ENCODE peak calls at places on chromosomes 11 and 22, in six cellular contexts. O is neuronal stem cell, D is mesenchymal stem cell, I is IMR-90, C is H1, H is trophoblast cell. M is an unnamed sample.
A peak's percentile ranks its signal among the peaks of the same experiment; 100 is the strongest.

GRCh38 chr22:27801197-27801615 is 350 bp downstream of the MN1 start:
- DNase-seq in O (peak; percentile 57), D (peak; percentile 58), I (peak; percentile 41), C (peak; percentile 81), H (no peak), M (peak; percentile 61)

GRCh38 chr11:122393209-122393850 is 262.2 kb upstream of the UBASH3B start:
- DNase-seq in O (no peak), D (no peak), I (no peak), C (no peak), H (no peak), M (no peak)

GRCh38 chr11:77823775-77824174 is 2.8 kb downstream of the AAMDC start:
- DNase-seq in O (no peak), D (peak; percentile 68), I (peak; percentile 52), C (no peak), H (no peak), M (no peak)

GRCh38 chr22:28426346-28427132 is 253.1 kb downstream of the TTC28 start:
- DNase-seq in O (no peak), D (no peak), I (peak; percentile 52), C (no peak), H (peak; percentile 14), M (no peak)

GRCh38 chr11:129861702-129862107 is 33.7 kb downstream of the NFRKB start:
- DNase-seq in O (peak; percentile 66), D (peak; percentile 86), I (peak; percentile 96), C (no peak), H (peak; percentile 97), M (peak; percentile 67)

GRCh38 chr22:44659140-44659539 is 42.9 kb upstream of the PRR5 start:
- DNase-seq in O (no peak), D (no peak), I (no peak), C (no peak), H (no peak), M (peak; percentile 27)

GRCh38 chr11:15770798-15771414 is 585.4 kb downstream of the SOX6 start:
- DNase-seq in O (peak; percentile 51), D (peak; percentile 41), I (peak; percentile 52), C (peak; percentile 84), H (peak; percentile 23), M (peak; percentile 68)

GRCh38 chr11:119607726-119608125 is 121.3 kb downstream of the NECTIN1 start:
- DNase-seq in O (no peak), D (no peak), I (no peak), C (no peak), H (no peak), M (no peak)

GRCh38 chr22:23058481-23059336 is 11.6 kb upstream of the GNAZ start:
- DNase-seq in O (no peak), D (no peak), I (no peak), C (no peak), H (no peak), M (peak; percentile 15)

GRCh38 chr11:19954899-19955298 is 205.4 kb downstream of the DBX1 start:
- DNase-seq in O (no peak), D (no peak), I (no peak), C (no peak), H (no peak), M (no peak)

GRCh38 chr22:37827056-37827455 is 3.9 kb downstream of the GALR3 start:
- DNase-seq in O (no peak), D (no peak), I (no peak), C (no peak), H (no peak), M (no peak)

GRCh38 chr11:86592659-86593451 is 79.6 kb downstream of the ME3 start:
- DNase-seq in O (no peak), D (peak; percentile 89), I (peak; percentile 87), C (no peak), H (peak; percentile 68), M (no peak)

GRCh38 chr11:587978-588380 is 11.7 kb downstream of the PHRF1 start:
- DNase-seq in O (no peak), D (peak; percentile 96), I (peak; percentile 58), C (no peak), H (peak; percentile 84), M (no peak)

GRCh38 chr11:117117681-117118080 is 19.5 kb upstream of the SIK3 start:
- DNase-seq in O (no peak), D (no peak), I (no peak), C (no peak), H (no peak), M (no peak)

GRCh38 chr11:117188620-117189081 is 10.1 kb downstream of the SIDT2 start:
- DNase-seq in O (no peak), D (no peak), I (no peak), C (no peak), H (no peak), M (no peak)

GRCh38 chr11:70398834-70399680 is 728 bp downstream of the CTTN start:
- DNase-seq in O (no peak), D (no peak), I (no peak), C (no peak), H (peak; percentile 53), M (no peak)

GRCh38 chr11:78063440-78064181 is at the start of gene THRSP:
- DNase-seq in O (no peak), D (no peak), I (no peak), C (no peak), H (no peak), M (no peak)

GRCh38 chr11:1750840-1751520 is 585 bp upstream of the IFITM10 start:
- DNase-seq in O (no peak), D (peak; percentile 30), I (no peak), C (no peak), H (no peak), M (no peak)

GRCh38 chr11:68978931-68979591 is 1.7 kb downstream of the MRGPRD start:
- DNase-seq in O (no peak), D (no peak), I (no peak), C (no peak), H (no peak), M (peak; percentile 23)

GRCh38 chr11:1073261-1073724 is 1.4 kb upstream of the MUC2 start:
- DNase-seq in O (no peak), D (no peak), I (peak; percentile 46), C (peak; percentile 41), H (no peak), M (no peak)

GRCh38 chr11:102807921-102808320 is 10.0 kb upstream of the MMP1 start:
- DNase-seq in O (no peak), D (peak; percentile 31), I (peak; percentile 19), C (peak; percentile 79), H (peak; percentile 13), M (peak; percentile 95)

GRCh38 chr11:77065878-77066228 is 918 bp upstream of the CAPN5 start:
- DNase-seq in O (peak; percentile 17), D (peak; percentile 80), I (peak; percentile 59), C (no peak), H (no peak), M (peak; percentile 43)

GRCh38 chr11:35717520-35717919 is 54.9 kb downstream of the TRIM44 start:
- DNase-seq in O (no peak), D (no peak), I (no peak), C (no peak), H (no peak), M (no peak)

GRCh38 chr11:74276581-74276980 is 34.9 kb downstream of the P4HA3 start:
- DNase-seq in O (no peak), D (peak; percentile 44), I (peak; percentile 76), C (no peak), H (peak; percentile 27), M (no peak)

GRCh38 chr11:74278721-74279148 is 32.7 kb downstream of the P4HA3 start:
- DNase-seq in O (no peak), D (peak; percentile 88), I (peak; percentile 100), C (no peak), H (no peak), M (no peak)

GRCh38 chr11:74279256-74279655 is 32.2 kb downstream of the P4HA3 start:
- DNase-seq in O (no peak), D (no peak), I (no peak), C (no peak), H (no peak), M (no peak)

GRCh38 chr11:74280494-74280893 is 30.9 kb downstream of the P4HA3 start:
- DNase-seq in O (no peak), D (no peak), I (no peak), C (no peak), H (no peak), M (no peak)

GRCh38 chr11:74278103-74278502 is 33.3 kb downstream of the P4HA3 start:
- DNase-seq in O (no peak), D (no peak), I (no peak), C (no peak), H (no peak), M (no peak)
- H3K27me3 ChIP-seq in O (no peaks in the 10 kb centered on the region), D (no peaks in the 10 kb centered on the region), I (no peaks in the 10 kb centered on the region), C (no peaks in the 10 kb centered on the region), H (no peaks in the 10 kb centered on the region), M (no peaks in the 10 kb centered on the region)

GRCh38 chr11:125625225-125625593 is 246 bp downstream of the CHEK1 start:
- DNase-seq in O (no peak), D (no peak), I (no peak), C (no peak), H (no peak), M (no peak)
- H2BK5ac ChIP-seq in O (peak overlapping the region; percentile 96), D (no peak overlapping the region), I (peak overlapping the region; percentile 97), C (peak overlapping the region; percentile 94), H (peak overlapping the region; percentile 86), M (no peak overlapping the region)

GRCh38 chr11:128582496-128583366 is 4.6 kb downstream of the ETS1 start:
- DNase-seq in O (no peak), D (peak; percentile 93), I (peak; percentile 98), C (no peak), H (peak; percentile 50), M (peak; percentile 86)
- H2AFZ ChIP-seq in O (no peak overlapping the region), D (no peak overlapping the region), I (peak overlapping the region; percentile 1), C (no peak overlapping the region), H (no peak overlapping the region), M (no peak overlapping the region)

GRCh38 chr11:64742940-64743590 is 877 bp downstream of the RASGRP2 start:
- DNase-seq in O (no peak), D (peak; percentile 57), I (no peak), C (peak; percentile 94), H (peak; percentile 30), M (peak; percentile 76)
- H3K27me3 ChIP-seq in O (peaks cover 54% of the 10 kb centered on the region), D (peaks cover 67% of the 10 kb centered on the region), I (peaks cover 69% of the 10 kb centered on the region), C (no peaks in the 10 kb centered on the region), H (peaks cover 57% of the 10 kb centered on the region), M (peaks cover 1% of the 10 kb centered on the region)

DNA sequence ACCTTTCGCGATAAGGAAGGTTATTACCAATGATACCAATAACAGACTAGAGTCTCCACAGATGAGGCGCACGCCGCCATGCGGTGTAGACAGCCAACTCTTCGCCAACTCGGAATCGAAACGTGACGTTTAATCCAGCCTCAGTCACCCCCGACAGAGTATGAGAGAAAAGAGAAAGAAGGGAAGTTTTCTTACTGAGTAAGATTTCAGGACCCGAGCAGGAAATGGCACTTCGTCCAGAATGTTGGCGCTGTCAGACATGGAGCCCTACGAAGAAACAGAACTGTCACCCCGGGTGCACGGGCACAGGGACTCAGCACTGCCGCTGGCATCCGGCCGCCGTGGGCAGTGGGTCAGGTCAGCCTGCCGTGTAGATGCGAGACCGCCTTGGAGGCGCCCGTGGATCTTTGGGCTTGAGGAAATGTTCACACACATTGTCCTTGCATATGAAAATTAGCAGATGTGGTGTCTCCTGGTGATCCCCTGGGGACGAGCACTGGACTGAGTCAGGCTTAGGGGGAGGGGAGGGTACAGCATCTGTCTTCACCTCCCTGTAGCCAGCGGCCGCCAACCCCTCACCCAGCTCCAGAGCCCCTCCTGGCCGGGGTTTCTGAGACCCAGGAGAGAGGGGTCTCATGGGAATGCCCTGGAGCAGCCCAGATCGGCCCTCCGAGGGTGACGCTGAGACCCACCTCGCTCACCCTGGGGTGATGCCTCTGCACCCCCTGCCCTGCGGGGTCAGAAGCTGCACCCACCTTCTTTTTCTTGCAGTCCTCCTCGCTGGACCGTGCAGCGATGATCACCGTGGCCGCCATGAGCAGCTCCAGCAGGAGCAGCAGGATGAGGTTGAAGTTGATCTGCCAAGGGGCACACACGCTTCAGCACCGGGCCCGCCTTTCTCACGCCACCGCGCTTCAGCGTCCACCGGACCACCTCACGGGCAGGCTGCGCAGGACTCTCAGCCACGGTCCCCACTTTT is 8.3 kb downstream of the MLC1 start:
- DNase-seq in O (no peak), D (no peak), I (no peak), C (no peak), H (no peak), M (no peak)
- H2BK5ac ChIP-seq in O (no peak overlapping the region), D (no peak overlapping the region), I (no peak overlapping the region), C (no peak overlapping the region), H (no peak overlapping the region), M (no peak overlapping the region)